ENCODE peak calls at places on chromosomes 6 and 20, in four cellular contexts. N is Caco-2, H is PC-3, M is IMR-90. U is an unnamed sample.

GRCh38 chr6:155377061-155377460 is 62.8 kb upstream of the TFB1M start:
- DNase-seq in N (no peak), H (peak; percentile 84), M (peak; percentile 96), U (no peak)

GRCh38 chr6:69494595-69494994 is 302.2 kb downstream of the LMBRD1 start:
- DNase-seq in H (no peak), M (no peak), N (no peak), U (no peak)

GRCh38 chr6:35594503-35595186 is 81.9 kb upstream of the TULP1 start:
- DNase-seq in M (no peak), H (no peak), N (no peak), U (no peak)

GRCh38 chr6:40889137-40889832 is 149.7 kb downstream of the UNC5CL start:
- DNase-seq in H (no peak), N (no peak), M (no peak), U (no peak)

GRCh38 chr20:57400821-57401564 is 9.8 kb downstream of the RBM38 start:
- DNase-seq in H (no peak), M (no peak), N (no peak), U (no peak)

GRCh38 chr6:158047120-158047518 is 65.5 kb downstream of the SYNJ2 start:
- DNase-seq in N (no peak), H (peak; percentile 58), M (peak; percentile 59), U (no peak)

GRCh38 chr6:13766201-13766634 is 48.1 kb downstream of the MCUR1 start:
- DNase-seq in H (peak; percentile 37), N (no peak), M (peak; percentile 53), U (no peak)

GRCh38 chr20:58238490-58238889 is 10.0 kb upstream of the ANKRD60 start:
- DNase-seq in M (no peak), H (no peak), N (no peak), U (no peak)

GRCh38 chr20:36496707-36497669 is 44.3 kb upstream of the MYL9 start:
- DNase-seq in H (no peak), M (no peak), N (no peak), U (no peak)

GRCh38 chr6:31718294-31718693 is 3.1 kb downstream of the LY6G6D start:
- DNase-seq in N (peak; percentile 72), H (peak; percentile 98), M (no peak), U (no peak)

GRCh38 chr6:34234667-34235604 is 1.7 kb upstream of the HMGA1 start:
- DNase-seq in H (no peak), N (peak; percentile 36), M (no peak), U (no peak)

GRCh38 chr6:50819527-50819905 is 845 bp downstream of the TFAP2B start:
- DNase-seq in N (no peak), M (no peak), H (no peak), U (no peak)

GRCh38 chr6:170553686-170554085 is 483 bp upstream of the TBP start:
- DNase-seq in H (no peak), N (peak; percentile 36), M (peak; percentile 37), U (no peak)

GRCh38 chr6:161162722-161163121 is 111.1 kb downstream of the AGPAT4 start:
- DNase-seq in M (no peak), N (no peak), H (no peak), U (no peak)

GRCh38 chr6:44054635-44055559 is 72.4 kb downstream of the MRPL14 start:
- DNase-seq in M (peak; percentile 62), N (no peak), H (no peak), U (no peak)

GRCh38 chr20:21323640-21324039 is 20.5 kb downstream of the XRN2 start:
- DNase-seq in N (no peak), H (peak; percentile 82), M (peak; percentile 86), U (no peak)

GRCh38 chr20:17898548-17898994 is 70.0 kb downstream of the SNX5 start:
- DNase-seq in M (peak; percentile 75), H (peak; percentile 86), N (peak; percentile 71), U (no peak)

GRCh38 chr6:94636780-94637385 is 940.5 kb upstream of the MANEA start:
- DNase-seq in N (no peak), H (peak; percentile 17), M (peak; percentile 1), U (no peak)

GRCh38 chr6:30071081-30071818 is 4.3 kb downstream of the PPP1R11 start:
- DNase-seq in H (no peak), N (no peak), M (peak; percentile 15), U (no peak)

GRCh38 chr20:19143890-19144289 is 68.6 kb upstream of the SLC24A3 start:
- DNase-seq in H (no peak), N (no peak), M (no peak), U (no peak)

GRCh38 chr6:22892452-22892851 is 323.1 kb downstream of the HDGFL1 start:
- DNase-seq in M (peak; percentile 99), H (peak; percentile 91), N (no peak), U (no peak)

GRCh38 chr6:1250489-1251197 is 61.3 kb upstream of the FOXQ1 start:
- DNase-seq in H (peak; percentile 26), M (no peak), N (no peak), U (no peak)

GRCh38 chr6:20876016-20876415 is 341.8 kb downstream of the CDKAL1 start:
- DNase-seq in H (peak; percentile 13), N (no peak), M (peak; percentile 77), U (no peak)

GRCh38 chr6:11042750-11043551 is 1.2 kb downstream of the ELOVL2 start:
- DNase-seq in N (no peak), M (peak; percentile 44), H (no peak), U (no peak)

GRCh38 chr20:18705490-18705889 is 108.1 kb upstream of the SCP2D1 start:
- DNase-seq in N (no peak), H (no peak), M (peak; percentile 97), U (no peak)

GRCh38 chr6:112330071-112330876 is 16.9 kb upstream of the RFPL4B start:
- DNase-seq in M (peak; percentile 38), N (no peak), H (peak; percentile 41), U (no peak)

GRCh38 chr6:158958504-158959386 is 41.3 kb downstream of the RSPH3 start:
- DNase-seq in N (no peak), M (no peak), H (no peak), U (no peak)

GRCh38 chr20:44418069-44418905 is 57.4 kb upstream of the TTPAL start:
- DNase-seq in M (no peak), N (no peak), H (no peak), U (no peak)

GRCh38 chr6:156021746-156022396 is 566.2 kb upstream of the NOX3 start:
- DNase-seq in H (peak; percentile 59), N (no peak), M (peak; percentile 86), U (no peak)

GRCh38 chr6:28080631-28081485 is 490 bp downstream of the ZNF165 start:
- DNase-seq in H (peak; percentile 96), N (peak; percentile 93), M (peak; percentile 98), U (peak; percentile 97)

GRCh38 chr20:7989379-7989778 is 30.2 kb downstream of the TMX4 start:
- DNase-seq in M (no peak), H (peak; percentile 35), N (no peak), U (no peak)

GRCh38 chr6:56268266-56268665 is 20.9 kb upstream of the COL21A1 start:
- DNase-seq in M (no peak), N (no peak), H (peak; percentile 8), U (no peak)
- H3K9me3 ChIP-seq in M (peaks cover 5% of the 10 kb centered on the region), N (no peaks in the 10 kb centered on the region), H (no peaks in the 10 kb centered on the region), U (no peaks in the 10 kb centered on the region)

GRCh38 chr6:3381233-3382065 is 75.4 kb downstream of the SLC22A23 start:
- DNase-seq in H (no peak), M (no peak), N (no peak), U (no peak)

GRCh38 chr6:3383525-3383924 is 73.3 kb downstream of the SLC22A23 start:
- DNase-seq in N (peak; percentile 80), H (peak; percentile 85), M (peak; percentile 72), U (no peak)

GRCh38 chr6:3384346-3385143 is 72.3 kb downstream of the SLC22A23 start:
- DNase-seq in H (no peak), M (no peak), N (no peak), U (no peak)

GRCh38 chr6:3380344-3381232 is 76.3 kb downstream of the SLC22A23 start:
- DNase-seq in H (peak; percentile 78), M (no peak), N (no peak), U (no peak)

GRCh38 chr6:3382399-3383279 is 74.2 kb downstream of the SLC22A23 start:
- DNase-seq in H (peak; percentile 94), M (peak; percentile 14), N (peak; percentile 59), U (no peak)
- H3K4me1 ChIP-seq in H (peaks cover 56% of the 10 kb centered on the region), M (peaks cover 2% of the 10 kb centered on the region), N (peaks cover 70% of the 10 kb centered on the region), U (no peaks in the 10 kb centered on the region)

GRCh38 chr20:64182146-64182865 is 18.1 kb downstream of the MYT1 start:
- DNase-seq in N (no peak), M (no peak), H (no peak), U (no peak)

GRCh38 chr20:64185276-64185900 is 21.1 kb downstream of the MYT1 start:
- DNase-seq in N (no peak), H (no peak), M (no peak), U (no peak)

GRCh38 chr20:64184795-64185194 is 20.5 kb downstream of the MYT1 start:
- DNase-seq in H (no peak), N (no peak), M (no peak), U (no peak)

GRCh38 chr20:64181391-64181790 is 17.1 kb downstream of the MYT1 start:
- DNase-seq in M (no peak), N (no peak), H (no peak), U (no peak)

DNA sequence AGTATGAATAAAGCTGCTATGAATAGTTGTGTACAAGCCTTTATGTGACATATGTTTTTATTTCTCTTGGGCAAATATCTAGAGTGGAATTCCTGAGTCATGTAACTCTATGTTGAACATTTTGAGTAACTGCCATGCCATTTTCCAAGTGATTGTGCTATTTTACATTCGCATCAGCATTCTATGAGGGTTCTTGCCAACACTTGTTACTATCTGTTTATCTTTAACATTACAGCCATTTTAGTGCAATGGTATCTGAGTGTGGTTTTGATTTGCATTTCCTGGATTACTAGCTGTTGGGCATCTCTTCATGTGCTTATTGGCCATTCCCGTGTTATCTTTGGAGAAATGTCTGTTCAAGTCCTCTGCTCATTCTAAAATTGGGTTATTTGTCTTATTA is 19.1 kb downstream of the MYT1 start:
- DNase-seq in H (no peak), N (no peak), M (no peak), U (no peak)
- H3K9me3 ChIP-seq in H (no peaks in the 10 kb centered on the region), N (peaks cover 24% of the 10 kb centered on the region), M (peaks cover 2% of the 10 kb centered on the region), U (no peaks in the 10 kb centered on the region)

GRCh38 chr20:51496964-51497363 is 45.6 kb downstream of the NFATC2 start:
- DNase-seq in H (no peak), M (no peak), N (no peak), U (no peak)
- H3K4me1 ChIP-seq in H (no peaks in the 10 kb centered on the region), M (peaks cover 12% of the 10 kb centered on the region), N (peaks cover 17% of the 10 kb centered on the region), U (peaks cover under 1% of the 10 kb centered on the region)

GRCh38 chr6:164563866-164564265 is 745.5 kb downstream of the C6orf118 start:
- DNase-seq in M (no peak), N (no peak), H (no peak), U (no peak)
- H3K9me3 ChIP-seq in M (peaks cover 9% of the 10 kb centered on the region), N (no peaks in the 10 kb centered on the region), H (no peaks in the 10 kb centered on the region), U (no peaks in the 10 kb centered on the region)

U was measured in iPS DF 6.9.